ENCODE peak calls at places on chromosome 12, in ten cellular contexts. One of them, this sample, is unnamed.

GRCh38 chr12:101829639-101830390 is 944 bp downstream of the GNPTAB start:
- DNase-seq in cerebellar cortex: peak
- DNase-seq in hepatic stellate cell: no peak
- DNase-seq in tibial artery: no peak
- DNase-seq in cardiac muscle cell: no peak
- DNase-seq in NCI-H1694: no peak
- DNase-seq in C1 segment of cervical spinal cord: no peak
- DNase-seq in T-helper 9 cell: no peak
- DNase-seq in stimulated activated CD8-positive, alpha-beta memory T cell treated with anti-CD3 and anti-CD28 coated beads, Interleukin-15, amount 100 ng/mL, for 1 hour: no peak
- DNase-seq in neural crest cell: no peak
- DNase-seq in this sample: no peak

GRCh38 chr12:75862692-75863471 is 168.7 kb downstream of the PHLDA1 start:
- DNase-seq in cerebellar cortex: no peak
- DNase-seq in hepatic stellate cell: peak
- DNase-seq in tibial artery: no peak
- DNase-seq in cardiac muscle cell: peak
- DNase-seq in NCI-H1694: no peak
- DNase-seq in C1 segment of cervical spinal cord: no peak
- DNase-seq in T-helper 9 cell: no peak
- DNase-seq in stimulated activated CD8-positive, alpha-beta memory T cell treated with anti-CD3 and anti-CD28 coated beads, Interleukin-15, amount 100 ng/mL, for 1 hour: no peak
- DNase-seq in neural crest cell: no peak
- DNase-seq in this sample: no peak

GRCh38 chr12:111753144-111753881 is 13.4 kb upstream of the ALDH2 start:
- DNase-seq in cerebellar cortex: peak
- DNase-seq in hepatic stellate cell: peak
- DNase-seq in tibial artery: peak
- DNase-seq in cardiac muscle cell: peak
- DNase-seq in NCI-H1694: no peak
- DNase-seq in C1 segment of cervical spinal cord: peak
- DNase-seq in T-helper 9 cell: no peak
- DNase-seq in stimulated activated CD8-positive, alpha-beta memory T cell treated with anti-CD3 and anti-CD28 coated beads, Interleukin-15, amount 100 ng/mL, for 1 hour: no peak
- DNase-seq in neural crest cell: peak
- DNase-seq in this sample: peak

GRCh38 chr12:94761559-94761958 is 111.2 kb upstream of the TMCC3 start:
- DNase-seq in cerebellar cortex: no peak
- DNase-seq in hepatic stellate cell: peak
- DNase-seq in tibial artery: no peak
- DNase-seq in cardiac muscle cell: peak
- DNase-seq in NCI-H1694: no peak
- DNase-seq in C1 segment of cervical spinal cord: no peak
- DNase-seq in T-helper 9 cell: no peak
- DNase-seq in stimulated activated CD8-positive, alpha-beta memory T cell treated with anti-CD3 and anti-CD28 coated beads, Interleukin-15, amount 100 ng/mL, for 1 hour: no peak
- DNase-seq in neural crest cell: no peak
- DNase-seq in this sample: no peak

GRCh38 chr12:109291531-109292341 is 17.3 kb downstream of the FOXN4 start:
- DNase-seq in cerebellar cortex: peak
- DNase-seq in hepatic stellate cell: peak
- DNase-seq in tibial artery: peak
- DNase-seq in cardiac muscle cell: peak
- DNase-seq in NCI-H1694: peak
- DNase-seq in C1 segment of cervical spinal cord: peak
- DNase-seq in T-helper 9 cell: no peak
- DNase-seq in stimulated activated CD8-positive, alpha-beta memory T cell treated with anti-CD3 and anti-CD28 coated beads, Interleukin-15, amount 100 ng/mL, for 1 hour: no peak
- DNase-seq in neural crest cell: peak
- DNase-seq in this sample: peak

GRCh38 chr12:105705765-105706164 is 375.3 kb downstream of the C12orf75 start:
- DNase-seq in cerebellar cortex: peak
- DNase-seq in hepatic stellate cell: peak
- DNase-seq in tibial artery: peak
- DNase-seq in cardiac muscle cell: peak
- DNase-seq in NCI-H1694: peak
- DNase-seq in C1 segment of cervical spinal cord: peak
- DNase-seq in T-helper 9 cell: no peak
- DNase-seq in stimulated activated CD8-positive, alpha-beta memory T cell treated with anti-CD3 and anti-CD28 coated beads, Interleukin-15, amount 100 ng/mL, for 1 hour: no peak
- DNase-seq in neural crest cell: peak
- DNase-seq in this sample: no peak

GRCh38 chr12:49922349-49923034 is 18.8 kb upstream of the FAIM2 start:
- DNase-seq in cerebellar cortex: no peak
- DNase-seq in hepatic stellate cell: no peak
- DNase-seq in tibial artery: no peak
- DNase-seq in cardiac muscle cell: no peak
- DNase-seq in NCI-H1694: no peak
- DNase-seq in C1 segment of cervical spinal cord: no peak
- DNase-seq in T-helper 9 cell: no peak
- DNase-seq in stimulated activated CD8-positive, alpha-beta memory T cell treated with anti-CD3 and anti-CD28 coated beads, Interleukin-15, amount 100 ng/mL, for 1 hour: no peak
- DNase-seq in neural crest cell: no peak
- DNase-seq in this sample: no peak

GRCh38 chr12:92583910-92584309 is 118.9 kb upstream of the PLEKHG7 start:
- DNase-seq in cerebellar cortex: no peak
- DNase-seq in hepatic stellate cell: no peak
- DNase-seq in tibial artery: no peak
- DNase-seq in cardiac muscle cell: no peak
- DNase-seq in NCI-H1694: no peak
- DNase-seq in C1 segment of cervical spinal cord: no peak
- DNase-seq in T-helper 9 cell: no peak
- DNase-seq in stimulated activated CD8-positive, alpha-beta memory T cell treated with anti-CD3 and anti-CD28 coated beads, Interleukin-15, amount 100 ng/mL, for 1 hour: no peak
- DNase-seq in neural crest cell: no peak
- DNase-seq in this sample: no peak

GRCh38 chr12:65495233-65495632 is 216.8 kb downstream of the MSRB3 start:
- DNase-seq in cerebellar cortex: no peak
- DNase-seq in hepatic stellate cell: peak
- DNase-seq in tibial artery: no peak
- DNase-seq in cardiac muscle cell: peak
- DNase-seq in NCI-H1694: no peak
- DNase-seq in C1 segment of cervical spinal cord: no peak
- DNase-seq in T-helper 9 cell: no peak
- DNase-seq in stimulated activated CD8-positive, alpha-beta memory T cell treated with anti-CD3 and anti-CD28 coated beads, Interleukin-15, amount 100 ng/mL, for 1 hour: no peak
- DNase-seq in neural crest cell: no peak
- DNase-seq in this sample: no peak

GRCh38 chr12:124654666-124655316 is 87.4 kb upstream of the NCOR2 start:
- DNase-seq in cerebellar cortex: no peak
- DNase-seq in hepatic stellate cell: peak
- DNase-seq in tibial artery: no peak
- DNase-seq in cardiac muscle cell: no peak
- DNase-seq in NCI-H1694: peak
- DNase-seq in C1 segment of cervical spinal cord: peak
- DNase-seq in T-helper 9 cell: no peak
- DNase-seq in stimulated activated CD8-positive, alpha-beta memory T cell treated with anti-CD3 and anti-CD28 coated beads, Interleukin-15, amount 100 ng/mL, for 1 hour: no peak
- DNase-seq in neural crest cell: no peak
- DNase-seq in this sample: no peak

GRCh38 chr12:63151061-63151897 is at the start of gene AVPR1A:
- DNase-seq in cerebellar cortex: no peak
- DNase-seq in hepatic stellate cell: peak
- DNase-seq in tibial artery: peak
- DNase-seq in cardiac muscle cell: no peak
- DNase-seq in NCI-H1694: no peak
- DNase-seq in C1 segment of cervical spinal cord: no peak
- DNase-seq in T-helper 9 cell: no peak
- DNase-seq in stimulated activated CD8-positive, alpha-beta memory T cell treated with anti-CD3 and anti-CD28 coated beads, Interleukin-15, amount 100 ng/mL, for 1 hour: no peak
- DNase-seq in neural crest cell: peak
- DNase-seq in this sample: peak

GRCh38 chr12:120798696-120799095 is 73.1 kb downstream of the ACADS start:
- DNase-seq in cerebellar cortex: no peak
- DNase-seq in hepatic stellate cell: no peak
- DNase-seq in tibial artery: no peak
- DNase-seq in cardiac muscle cell: no peak
- DNase-seq in NCI-H1694: peak
- DNase-seq in C1 segment of cervical spinal cord: no peak
- DNase-seq in T-helper 9 cell: no peak
- DNase-seq in stimulated activated CD8-positive, alpha-beta memory T cell treated with anti-CD3 and anti-CD28 coated beads, Interleukin-15, amount 100 ng/mL, for 1 hour: no peak
- DNase-seq in neural crest cell: no peak
- DNase-seq in this sample: no peak

GRCh38 chr12:111056618-111057521 is 136.5 kb upstream of the MYL2 start:
- DNase-seq in cerebellar cortex: no peak
- DNase-seq in hepatic stellate cell: no peak
- DNase-seq in tibial artery: no peak
- DNase-seq in cardiac muscle cell: no peak
- DNase-seq in NCI-H1694: no peak
- DNase-seq in C1 segment of cervical spinal cord: no peak
- DNase-seq in T-helper 9 cell: peak
- DNase-seq in stimulated activated CD8-positive, alpha-beta memory T cell treated with anti-CD3 and anti-CD28 coated beads, Interleukin-15, amount 100 ng/mL, for 1 hour: peak
- DNase-seq in neural crest cell: no peak
- DNase-seq in this sample: no peak

GRCh38 chr12:96751626-96752025 is 155.4 kb upstream of the NEDD1 start:
- DNase-seq in cerebellar cortex: no peak
- DNase-seq in hepatic stellate cell: no peak
- DNase-seq in tibial artery: no peak
- DNase-seq in cardiac muscle cell: no peak
- DNase-seq in NCI-H1694: no peak
- DNase-seq in C1 segment of cervical spinal cord: no peak
- DNase-seq in T-helper 9 cell: no peak
- DNase-seq in stimulated activated CD8-positive, alpha-beta memory T cell treated with anti-CD3 and anti-CD28 coated beads, Interleukin-15, amount 100 ng/mL, for 1 hour: no peak
- DNase-seq in neural crest cell: no peak
- DNase-seq in this sample: no peak

GRCh38 chr12:19826988-19827550 is 387.8 kb downstream of the AEBP2 start:
- DNase-seq in cerebellar cortex: no peak
- DNase-seq in hepatic stellate cell: no peak
- DNase-seq in tibial artery: no peak
- DNase-seq in cardiac muscle cell: peak
- DNase-seq in NCI-H1694: no peak
- DNase-seq in C1 segment of cervical spinal cord: no peak
- DNase-seq in T-helper 9 cell: no peak
- DNase-seq in stimulated activated CD8-positive, alpha-beta memory T cell treated with anti-CD3 and anti-CD28 coated beads, Interleukin-15, amount 100 ng/mL, for 1 hour: no peak
- DNase-seq in neural crest cell: no peak
- DNase-seq in this sample: no peak

GRCh38 chr12:110534811-110535210 is 32.7 kb downstream of the RAD9B start:
- DNase-seq in cerebellar cortex: no peak
- DNase-seq in hepatic stellate cell: no peak
- DNase-seq in tibial artery: no peak
- DNase-seq in cardiac muscle cell: no peak
- DNase-seq in NCI-H1694: no peak
- DNase-seq in C1 segment of cervical spinal cord: no peak
- DNase-seq in T-helper 9 cell: no peak
- DNase-seq in stimulated activated CD8-positive, alpha-beta memory T cell treated with anti-CD3 and anti-CD28 coated beads, Interleukin-15, amount 100 ng/mL, for 1 hour: no peak
- DNase-seq in neural crest cell: no peak
- DNase-seq in this sample: no peak

GRCh38 chr12:39780527-39781446 is 161.2 kb upstream of the ABCD2 start:
- DNase-seq in cerebellar cortex: no peak
- DNase-seq in hepatic stellate cell: no peak
- DNase-seq in tibial artery: no peak
- DNase-seq in cardiac muscle cell: no peak
- DNase-seq in NCI-H1694: no peak
- DNase-seq in C1 segment of cervical spinal cord: no peak
- DNase-seq in T-helper 9 cell: no peak
- DNase-seq in stimulated activated CD8-positive, alpha-beta memory T cell treated with anti-CD3 and anti-CD28 coated beads, Interleukin-15, amount 100 ng/mL, for 1 hour: no peak
- DNase-seq in neural crest cell: no peak
- DNase-seq in this sample: no peak

GRCh38 chr12:7460375-7461259 is 16.7 kb upstream of the CD163L1 start:
- DNase-seq in cerebellar cortex: peak
- DNase-seq in hepatic stellate cell: peak
- DNase-seq in tibial artery: peak
- DNase-seq in cardiac muscle cell: peak
- DNase-seq in NCI-H1694: peak
- DNase-seq in C1 segment of cervical spinal cord: peak
- DNase-seq in T-helper 9 cell: peak
- DNase-seq in stimulated activated CD8-positive, alpha-beta memory T cell treated with anti-CD3 and anti-CD28 coated beads, Interleukin-15, amount 100 ng/mL, for 1 hour: peak
- DNase-seq in neural crest cell: peak
- DNase-seq in this sample: peak

GRCh38 chr12:30358113-30358512 is 337.6 kb downstream of the IPO8 start:
- DNase-seq in cerebellar cortex: no peak
- DNase-seq in hepatic stellate cell: no peak
- DNase-seq in tibial artery: no peak
- DNase-seq in cardiac muscle cell: no peak
- DNase-seq in NCI-H1694: no peak
- DNase-seq in C1 segment of cervical spinal cord: no peak
- DNase-seq in T-helper 9 cell: no peak
- DNase-seq in stimulated activated CD8-positive, alpha-beta memory T cell treated with anti-CD3 and anti-CD28 coated beads, Interleukin-15, amount 100 ng/mL, for 1 hour: no peak
- DNase-seq in neural crest cell: no peak
- DNase-seq in this sample: no peak

GRCh38 chr12:82862069-82862841 is 175.5 kb downstream of the TMTC2 start:
- DNase-seq in cerebellar cortex: no peak
- DNase-seq in hepatic stellate cell: no peak
- DNase-seq in tibial artery: no peak
- DNase-seq in cardiac muscle cell: peak
- DNase-seq in NCI-H1694: no peak
- DNase-seq in C1 segment of cervical spinal cord: no peak
- DNase-seq in T-helper 9 cell: no peak
- DNase-seq in stimulated activated CD8-positive, alpha-beta memory T cell treated with anti-CD3 and anti-CD28 coated beads, Interleukin-15, amount 100 ng/mL, for 1 hour: no peak
- DNase-seq in neural crest cell: no peak
- DNase-seq in this sample: no peak

GRCh38 chr12:88793091-88793490 is 212.8 kb upstream of the KITLG start:
- DNase-seq in cerebellar cortex: no peak
- DNase-seq in hepatic stellate cell: peak
- DNase-seq in tibial artery: no peak
- DNase-seq in cardiac muscle cell: no peak
- DNase-seq in NCI-H1694: no peak
- DNase-seq in C1 segment of cervical spinal cord: no peak
- DNase-seq in T-helper 9 cell: no peak
- DNase-seq in stimulated activated CD8-positive, alpha-beta memory T cell treated with anti-CD3 and anti-CD28 coated beads, Interleukin-15, amount 100 ng/mL, for 1 hour: no peak
- DNase-seq in neural crest cell: no peak
- DNase-seq in this sample: no peak

GRCh38 chr12:91381309-91381804 is 198.7 kb upstream of the DCN start:
- DNase-seq in cerebellar cortex: peak
- DNase-seq in hepatic stellate cell: peak
- DNase-seq in tibial artery: no peak
- DNase-seq in cardiac muscle cell: peak
- DNase-seq in NCI-H1694: no peak
- DNase-seq in C1 segment of cervical spinal cord: peak
- DNase-seq in T-helper 9 cell: no peak
- DNase-seq in stimulated activated CD8-positive, alpha-beta memory T cell treated with anti-CD3 and anti-CD28 coated beads, Interleukin-15, amount 100 ng/mL, for 1 hour: no peak
- DNase-seq in neural crest cell: peak
- DNase-seq in this sample: no peak

GRCh38 chr12:1457901-1458300 is 136.5 kb downstream of the FBXL14 start:
- DNase-seq in cerebellar cortex: peak
- DNase-seq in hepatic stellate cell: peak
- DNase-seq in tibial artery: no peak
- DNase-seq in cardiac muscle cell: peak
- DNase-seq in NCI-H1694: no peak
- DNase-seq in C1 segment of cervical spinal cord: no peak
- DNase-seq in T-helper 9 cell: no peak
- DNase-seq in stimulated activated CD8-positive, alpha-beta memory T cell treated with anti-CD3 and anti-CD28 coated beads, Interleukin-15, amount 100 ng/mL, for 1 hour: no peak
- DNase-seq in neural crest cell: no peak
- DNase-seq in this sample: no peak

GRCh38 chr12:28026701-28027100 is 54.2 kb upstream of the PTHLH start:
- DNase-seq in cerebellar cortex: no peak
- DNase-seq in hepatic stellate cell: no peak
- DNase-seq in tibial artery: no peak
- DNase-seq in cardiac muscle cell: peak
- DNase-seq in NCI-H1694: peak
- DNase-seq in C1 segment of cervical spinal cord: no peak
- DNase-seq in T-helper 9 cell: no peak
- DNase-seq in stimulated activated CD8-positive, alpha-beta memory T cell treated with anti-CD3 and anti-CD28 coated beads, Interleukin-15, amount 100 ng/mL, for 1 hour: no peak
- DNase-seq in neural crest cell: no peak
- DNase-seq in this sample: no peak

GRCh38 chr12:68106160-68106559 is 53.4 kb downstream of the IFNG start:
- DNase-seq in cerebellar cortex: no peak
- DNase-seq in hepatic stellate cell: no peak
- DNase-seq in tibial artery: no peak
- DNase-seq in cardiac muscle cell: peak
- DNase-seq in NCI-H1694: no peak
- DNase-seq in C1 segment of cervical spinal cord: no peak
- DNase-seq in T-helper 9 cell: no peak
- DNase-seq in stimulated activated CD8-positive, alpha-beta memory T cell treated with anti-CD3 and anti-CD28 coated beads, Interleukin-15, amount 100 ng/mL, for 1 hour: no peak
- DNase-seq in neural crest cell: no peak
- DNase-seq in this sample: no peak

GRCh38 chr12:76080729-76081415 is 3.6 kb downstream of the NAP1L1 start:
- DNase-seq in cerebellar cortex: no peak
- DNase-seq in hepatic stellate cell: no peak
- DNase-seq in tibial artery: no peak
- DNase-seq in cardiac muscle cell: no peak
- DNase-seq in NCI-H1694: no peak
- DNase-seq in C1 segment of cervical spinal cord: no peak
- DNase-seq in T-helper 9 cell: no peak
- DNase-seq in stimulated activated CD8-positive, alpha-beta memory T cell treated with anti-CD3 and anti-CD28 coated beads, Interleukin-15, amount 100 ng/mL, for 1 hour: no peak
- DNase-seq in neural crest cell: no peak
- DNase-seq in this sample: peak

GRCh38 chr12:2824541-2824940 is 10.3 kb downstream of the NRIP2 start:
- DNase-seq in cerebellar cortex: no peak
- DNase-seq in hepatic stellate cell: no peak
- DNase-seq in tibial artery: no peak
- DNase-seq in cardiac muscle cell: no peak
- DNase-seq in NCI-H1694: no peak
- DNase-seq in C1 segment of cervical spinal cord: no peak
- DNase-seq in T-helper 9 cell: no peak
- DNase-seq in stimulated activated CD8-positive, alpha-beta memory T cell treated with anti-CD3 and anti-CD28 coated beads, Interleukin-15, amount 100 ng/mL, for 1 hour: no peak
- DNase-seq in neural crest cell: no peak
- DNase-seq in this sample: no peak

GRCh38 chr12:46470039-46470627 is 97.6 kb upstream of the SLC38A2 start:
- DNase-seq in cerebellar cortex: no peak
- DNase-seq in hepatic stellate cell: no peak
- DNase-seq in tibial artery: no peak
- DNase-seq in cardiac muscle cell: no peak
- DNase-seq in NCI-H1694: no peak
- DNase-seq in C1 segment of cervical spinal cord: no peak
- DNase-seq in T-helper 9 cell: no peak
- DNase-seq in stimulated activated CD8-positive, alpha-beta memory T cell treated with anti-CD3 and anti-CD28 coated beads, Interleukin-15, amount 100 ng/mL, for 1 hour: no peak
- DNase-seq in neural crest cell: no peak
- DNase-seq in this sample: no peak